ENCODE peak calls at places on chromosomes 13 and 19, in four cellular contexts. M is AG08396; G is hepatocyte; O is stimulated activated CD8-positive, alpha-beta memory T cell treated with anti-CD3 and anti-CD28 coated beads, Interleukin-7, amount 100 ng/mL, for 4 hours. E is an unnamed sample.

GRCh38 chr13:49998714-49999624 is 2.1 kb downstream of the TRIM13 start:
- DNase-seq in M (no peak), G (no peak), O (no peak), E (no peak)

GRCh38 chr13:35716186-35716585 is 239.7 kb upstream of the MAB21L1 start:
- DNase-seq in M (no peak), G (peak), O (no peak), E (no peak)

GRCh38 chr19:18379803-18380747 is 5.9 kb upstream of the GDF15 start:
- DNase-seq in M (peak), G (peak), O (no peak), E (no peak)

GRCh38 chr19:18487576-18488402 is 34.1 kb downstream of the ELL start:
- DNase-seq in M (no peak), G (no peak), O (no peak), E (no peak)

GRCh38 chr13:34432234-34432633 is 509.8 kb upstream of the NBEA start:
- DNase-seq in M (no peak), G (no peak), O (no peak), E (no peak)

GRCh38 chr19:13238891-13239534 is 88.8 kb downstream of the IER2 start:
- DNase-seq in M (no peak), G (no peak), O (no peak), E (no peak)

GRCh38 chr19:11203194-11204075 is 6.1 kb upstream of the KANK2 start:
- DNase-seq in M (peak), G (peak), O (no peak), E (peak)

GRCh38 chr13:30881191-30881651 is 24.9 kb upstream of the MEDAG start:
- DNase-seq in M (no peak), G (no peak), O (no peak), E (no peak)

GRCh38 chr19:54165222-54165621 is 5.7 kb upstream of the LENG1 start:
- DNase-seq in M (no peak), G (no peak), O (no peak), E (no peak)

GRCh38 chr19:38634757-38635482 is 12.5 kb upstream of the ACTN4 start:
- DNase-seq in M (peak), G (peak), O (peak), E (peak)

GRCh38 chr19:38644719-38645118 is 2.7 kb upstream of the ACTN4 start:
- DNase-seq in M (no peak), G (no peak), O (no peak), E (no peak)

GRCh38 chr13:93309886-93310520 is 83.4 kb downstream of the GPC6 start:
- DNase-seq in M (no peak), G (peak), O (no peak), E (peak)

GRCh38 chr13:73216381-73216831 is 157.6 kb downstream of the KLF5 start:
- DNase-seq in M (no peak), G (no peak), O (no peak), E (no peak)

GRCh38 chr19:14505488-14506239 is 9.7 kb upstream of the GIPC1 start:
- DNase-seq in M (no peak), G (peak), O (peak), E (peak)

GRCh38 chr13:76886292-76887061 is at the start of gene KCTD12:
- DNase-seq in M (peak), G (peak), O (peak), E (peak)

GRCh38 chr19:30631035-30631375 is 258.8 kb downstream of the ZNF536 start:
- DNase-seq in M (no peak), G (no peak), O (no peak), E (no peak)

GRCh38 chr13:54884645-54885044 is 1856.0 kb downstream of the OLFM4 start:
- DNase-seq in M (no peak), G (no peak), O (no peak), E (no peak)

GRCh38 chr19:36939153-36939552 is 23.0 kb downstream of the ZNF568 start:
- DNase-seq in M (peak), G (no peak), O (no peak), E (peak)

GRCh38 chr13:94660695-94661324 is 51.5 kb downstream of the SOX21 start:
- DNase-seq in M (no peak), G (no peak), O (no peak), E (peak)

GRCh38 chr13:35723820-35724219 is 247.3 kb upstream of the MAB21L1 start:
- DNase-seq in M (no peak), G (no peak), O (no peak), E (no peak)

GRCh38 chr19:5719274-5719960 is 529 bp downstream of the LONP1 start:
- DNase-seq in M (no peak), G (no peak), O (no peak), E (peak)

GRCh38 chr19:2097330-2098327 is 914 bp downstream of the IZUMO4 start:
- DNase-seq in M (no peak), G (no peak), O (no peak), E (no peak)

GRCh38 chr13:50080158-50080855 is 65.1 kb downstream of the KCNRG start:
- DNase-seq in M (peak), G (peak), O (peak), E (peak)

GRCh38 chr13:42652642-42653415 is 78.9 kb downstream of the TNFSF11 start:
- DNase-seq in M (no peak), G (no peak), O (no peak), E (no peak)

GRCh38 chr13:99086149-99086868 is 108.4 kb upstream of the DOCK9 start:
- DNase-seq in M (peak), G (peak), O (peak), E (peak)

GRCh38 chr19:47310819-47311218 is 1.2 kb downstream of the C5AR1 start:
- DNase-seq in M (no peak), G (peak), O (no peak), E (no peak)

GRCh38 chr19:1856698-1857603 is 6.4 kb downstream of the KLF16 start:
- DNase-seq in M (peak), G (peak), O (peak), E (peak)

GRCh38 chr13:109243311-109243951 is 543.0 kb downstream of the IRS2 start:
- DNase-seq in M (peak), G (peak), O (no peak), E (no peak)

GRCh38 chr19:5644051-5644450 is 21.2 kb downstream of the SAFB start:
- DNase-seq in M (no peak), G (no peak), O (no peak), E (no peak)

GRCh38 chr19:41689993-41690800 is 2.1 kb upstream of the CEACAM7 start:
- DNase-seq in M (no peak), G (no peak), O (no peak), E (no peak)

GRCh38 chr19:47495478-47496372 is 11.7 kb upstream of the KPTN start:
- DNase-seq in M (no peak), G (no peak), O (no peak), E (no peak)

GRCh38 chr13:80945328-80945727 is 604.4 kb upstream of the SPRY2 start:
- DNase-seq in M (no peak), G (peak), O (no peak), E (peak)

GRCh38 chr19:47109541-47110375 is 3.8 kb downstream of the ZC3H4 start:
- DNase-seq in M (no peak), G (peak), O (peak), E (peak)

GRCh38 chr19:53910170-53910518 is 1.1 kb downstream of the CACNG7 start:
- DNase-seq in M (no peak), G (peak), O (no peak), E (peak)

E was measured in left kidney.